ENCODE peak calls at places on chromosomes 13 and 19, in six cellular contexts. Q, E, Z, J, I and H are unnamed samples.

GRCh38 chr13:112727581-112727980 is 37.7 kb downstream of the ATP11A start:
- DNase-seq in E (no peak), Q (no peak), I (no peak), Z (no peak), J (no peak), H (no peak)

GRCh38 chr19:30864460-30865215 is 484.6 kb downstream of the TSHZ3 start:
- DNase-seq in J (no peak), I (no peak), Q (no peak), E (no peak), Z (no peak), H (no peak)

GRCh38 chr13:44075113-44075512 is 195.4 kb downstream of the LACC1 start:
- DNase-seq in E (no peak), J (no peak), Z (no peak), I (no peak), Q (no peak), H (no peak)

GRCh38 chr19:12983091-12983490 is 12.2 kb upstream of the NFIX start:
- DNase-seq in J (no peak), I (no peak), E (no peak), Q (no peak), Z (no peak), H (no peak)

GRCh38 chr19:15810335-15810734 is 5.1 kb downstream of the OR10H1 start:
- DNase-seq in E (peak), Z (no peak), Q (no peak), I (no peak), J (no peak), H (peak)

GRCh38 chr19:49861541-49862410 is 5.6 kb downstream of the PNKP start:
- DNase-seq in J (no peak), I (no peak), Q (no peak), Z (no peak), E (no peak), H (no peak)

GRCh38 chr19:31211088-31211487 is 138.1 kb downstream of the TSHZ3 start:
- DNase-seq in I (no peak), Q (no peak), J (no peak), Z (no peak), E (no peak), H (no peak)

GRCh38 chr19:5831152-5831551 is 8.3 kb downstream of the FUT6 start:
- DNase-seq in E (no peak), J (no peak), I (no peak), Z (no peak), Q (no peak), H (no peak)

GRCh38 chr19:40229484-40229883 is 3.0 kb upstream of the CCNP start:
- DNase-seq in I (no peak), J (no peak), E (no peak), Q (no peak), Z (no peak), H (no peak)

GRCh38 chr13:99383511-99383921 is 76.3 kb upstream of the GPR183 start:
- DNase-seq in Z (no peak), J (no peak), Q (no peak), E (no peak), I (no peak), H (no peak)

GRCh38 chr13:111422352-111422751 is 101.9 kb downstream of the TEX29 start:
- DNase-seq in Z (no peak), I (no peak), E (peak), Q (no peak), J (no peak), H (no peak)

GRCh38 chr13:29104461-29104860 is 284.3 kb downstream of the MTUS2 start:
- DNase-seq in I (no peak), Z (no peak), E (no peak), J (no peak), Q (no peak), H (no peak)

GRCh38 chr19:17243340-17243853 is 2.3 kb downstream of the NR2F6 start:
- DNase-seq in J (no peak), E (no peak), Q (no peak), Z (no peak), I (no peak), H (no peak)

GRCh38 chr19:32219392-32219791 is 126.0 kb upstream of the ZNF507 start:
- DNase-seq in I (no peak), Q (no peak), J (no peak), Z (no peak), E (no peak), H (no peak)

GRCh38 chr19:21758296-21758695 is 9.1 kb downstream of the ZNF100 start:
- DNase-seq in I (no peak), Q (no peak), Z (no peak), E (no peak), J (no peak), H (no peak)

GRCh38 chr13:74134777-74135305 is 637 bp upstream of the KLF12 start:
- DNase-seq in I (peak), E (peak), Z (peak), Q (no peak), J (peak), H (no peak)

GRCh38 chr19:55340144-55340783 is 588 bp downstream of the KMT5C start:
- DNase-seq in J (no peak), I (no peak), E (no peak), Z (no peak), Q (peak), H (peak)

GRCh38 chr19:10508707-10509106 is 5.6 kb upstream of the KEAP1 start:
- DNase-seq in E (no peak), Q (no peak), J (no peak), I (no peak), Z (peak), H (no peak)

GRCh38 chr13:102317593-102317992 is 84.3 kb downstream of the FGF14 start:
- DNase-seq in I (no peak), J (no peak), Q (no peak), Z (no peak), E (no peak), H (no peak)

GRCh38 chr13:20772401-20773131 is 1.2 kb downstream of the EEF1AKMT1 start:
- DNase-seq in Z (no peak), E (no peak), J (no peak), Q (no peak), I (no peak), H (peak)

GRCh38 chr19:46955114-46955812 is 64.4 kb upstream of the NPAS1 start:
- DNase-seq in Z (peak), E (peak), I (peak), Q (peak), J (peak), H (peak)

GRCh38 chr13:49976314-49977258 is 20.3 kb upstream of the TRIM13 start:
- DNase-seq in J (peak), Z (peak), Q (peak), I (peak), E (peak), H (peak)

GRCh38 chr13:39226359-39226758 is 188.1 kb downstream of the NHLRC3 start:
- DNase-seq in E (no peak), I (no peak), Q (no peak), J (no peak), Z (no peak), H (no peak)

GRCh38 chr19:38890686-38891085 is 8.7 kb downstream of the SIRT2 start:
- DNase-seq in Z (no peak), I (no peak), Q (no peak), J (no peak), E (no peak), H (no peak)

GRCh38 chr19:49851456-49852259 is 699 bp downstream of the PTOV1 start:
- DNase-seq in Q (no peak), E (peak), Z (peak), I (no peak), J (no peak), H (peak)